ENCODE peak calls at places on chromosomes 5 and 9, in ten cellular contexts. U is spleen, O is fibroblast of villous mesenchyme, D is kidney, W is AG04450, M is fibroblast of pulmonary artery, E is cardiac fibroblast, T is progenitor cell of endocrine pancreas, K is fibroblast of lung, L is WTC11. G is an unnamed sample.

GRCh38 chr5:128216860-128217531 is 133.4 kb downstream of the SLC12A2 start:
- DNase-seq in U (no peak), O (no peak), D (no peak), W (no peak), M (peak; percentile 24), E (peak; percentile 64), T (no peak), K (peak; percentile 95), L (no peak), G (no peak)

GRCh38 chr5:167064199-167064811 is 1227.1 kb upstream of the WWC1 start:
- DNase-seq in U (no peak), O (no peak), D (no peak), W (no peak), M (no peak), E (no peak), T (no peak), K (no peak), L (no peak), G (no peak)

GRCh38 chr5:139384591-139385051 is 1.5 kb upstream of the SLC23A1 start:
- DNase-seq in U (peak; percentile 60), O (no peak), D (no peak), W (no peak), M (no peak), E (no peak), T (no peak), K (no peak), L (no peak), G (no peak)

GRCh38 chr9:126630458-126631237 is 16.9 kb downstream of the LMX1B start:
- DNase-seq in U (no peak), O (no peak), D (no peak), W (no peak), M (no peak), E (no peak), T (no peak), K (no peak), L (no peak), G (no peak)

GRCh38 chr5:74432240-74432639 is 208.3 kb downstream of the ENC1 start:
- DNase-seq in U (no peak), O (no peak), D (no peak), W (no peak), M (no peak), E (no peak), T (no peak), K (peak; percentile 18), L (no peak), G (no peak)

GRCh38 chr5:175325681-175326080 is 118.3 kb downstream of the DRD1 start:
- DNase-seq in U (no peak), O (no peak), D (no peak), W (peak; percentile 20), M (no peak), E (no peak), T (no peak), K (peak; percentile 67), L (no peak), G (no peak)

GRCh38 chr9:84642618-84643017 is 26.9 kb upstream of the NTRK2 start:
- DNase-seq in U (no peak), O (no peak), D (no peak), W (no peak), M (no peak), E (no peak), T (no peak), K (no peak), L (no peak), G (no peak)

GRCh38 chr9:129140397-129141065 is 29.3 kb downstream of the PTPA start:
- DNase-seq in U (peak; percentile 85), O (peak; percentile 67), D (no peak), W (no peak), M (peak; percentile 57), E (peak; percentile 70), T (peak; percentile 30), K (peak; percentile 58), L (peak; percentile 35), G (no peak)

GRCh38 chr9:114911167-114911821 is 19.1 kb downstream of the TNFSF8 start:
- DNase-seq in U (no peak), O (peak; percentile 58), D (no peak), W (no peak), M (peak; percentile 67), E (peak; percentile 61), T (no peak), K (peak; percentile 35), L (no peak), G (no peak)

GRCh38 chr5:17365756-17366155 is 132.3 kb upstream of the TAF11L2 start:
- DNase-seq in U (no peak), O (peak; percentile 90), D (no peak), W (peak; percentile 78), M (no peak), E (no peak), T (no peak), K (peak; percentile 77), L (no peak), G (no peak)

GRCh38 chr9:97594414-97594921 is 38.7 kb downstream of the TSTD2 start:
- DNase-seq in U (no peak), O (no peak), D (no peak), W (no peak), M (no peak), E (no peak), T (no peak), K (no peak), L (no peak), G (no peak)

GRCh38 chr9:121369595-121370265 is at the start of gene STOM:
- DNase-seq in U (no peak), O (peak; percentile 87), D (peak; percentile 95), W (peak; percentile 63), M (peak; percentile 92), E (peak; percentile 95), T (no peak), K (peak; percentile 74), L (no peak), G (peak; percentile 65)

GRCh38 chr9:114442022-114442421 is 54.2 kb upstream of the AKNA start:
- DNase-seq in U (no peak), O (no peak), D (no peak), W (no peak), M (no peak), E (no peak), T (no peak), K (no peak), L (no peak), G (no peak)

GRCh38 chr9:135990468-135991429 is 29.6 kb upstream of the UBAC1 start:
- DNase-seq in U (peak; percentile 86), O (peak; percentile 80), D (peak; percentile 89), W (peak; percentile 53), M (peak; percentile 77), E (peak; percentile 81), T (no peak), K (peak; percentile 55), L (peak; percentile 64), G (peak; percentile 78)

GRCh38 chr5:151773979-151774378 is 2.2 kb downstream of the G3BP1 start:
- DNase-seq in U (no peak), O (peak; percentile 8), D (no peak), W (no peak), M (no peak), E (peak; percentile 12), T (no peak), K (peak; percentile 20), L (no peak), G (no peak)

GRCh38 chr5:175317872-175318271 is 126.1 kb downstream of the DRD1 start:
- DNase-seq in U (no peak), O (no peak), D (no peak), W (no peak), M (no peak), E (no peak), T (no peak), K (no peak), L (no peak), G (no peak)

GRCh38 chr5:142654578-142655042 is 31.3 kb downstream of the FGF1 start:
- DNase-seq in U (no peak), O (no peak), D (no peak), W (no peak), M (no peak), E (no peak), T (no peak), K (no peak), L (no peak), G (no peak)
- TF ChIP-seq CTCF in U (no peak), O (no peak), D (no peak), W (peak; percentile 25), M (peak; percentile 4), E (peak; percentile 20), T (no peak), K (peak; percentile 12), L (no peak), G (no peak)

DNA sequence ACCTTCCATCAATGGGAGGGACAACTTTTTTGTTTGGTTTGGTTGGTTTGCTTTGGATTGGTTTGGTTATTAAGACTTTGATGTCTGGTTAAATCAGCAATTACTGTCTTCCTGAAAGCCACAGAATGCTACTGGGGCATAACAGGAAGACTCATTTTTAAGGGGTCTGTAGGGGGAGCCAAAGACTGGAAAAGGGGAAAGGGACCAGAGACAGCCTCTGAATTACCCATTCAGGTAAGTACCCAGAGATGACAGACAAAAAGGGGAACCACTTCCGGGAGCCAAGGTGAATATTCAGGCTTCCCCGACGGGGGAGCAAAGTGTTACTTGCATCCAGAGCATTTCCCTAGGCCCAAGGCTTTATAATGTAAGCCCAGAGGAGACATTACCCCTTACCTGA is 4.6 kb upstream of the FEM1C start:
- DNase-seq in U (no peak), O (no peak), D (no peak), W (no peak), M (peak; percentile 58), E (peak; percentile 38), T (no peak), K (no peak), L (peak; percentile 51), G (peak; percentile 47)
- TF ChIP-seq CTCF in U (no peak), O (peak; percentile 34), D (no peak), W (peak; percentile 46), M (peak; percentile 56), E (peak; percentile 40), T (peak; percentile 41), K (peak; percentile 44), L (peak; percentile 41), G (peak; percentile 61)

GRCh38 chr9:12391839-12392509 is 301.2 kb upstream of the TYRP1 start:
- DNase-seq in U (no peak), O (no peak), D (no peak), W (no peak), M (no peak), E (no peak), T (no peak), K (no peak), L (no peak), G (no peak)
- TF ChIP-seq CTCF in U (no peak), O (no peak), D (no peak), W (no peak), M (no peak), E (no peak), T (no peak), K (no peak), L (no peak), G (no peak)

DNA sequence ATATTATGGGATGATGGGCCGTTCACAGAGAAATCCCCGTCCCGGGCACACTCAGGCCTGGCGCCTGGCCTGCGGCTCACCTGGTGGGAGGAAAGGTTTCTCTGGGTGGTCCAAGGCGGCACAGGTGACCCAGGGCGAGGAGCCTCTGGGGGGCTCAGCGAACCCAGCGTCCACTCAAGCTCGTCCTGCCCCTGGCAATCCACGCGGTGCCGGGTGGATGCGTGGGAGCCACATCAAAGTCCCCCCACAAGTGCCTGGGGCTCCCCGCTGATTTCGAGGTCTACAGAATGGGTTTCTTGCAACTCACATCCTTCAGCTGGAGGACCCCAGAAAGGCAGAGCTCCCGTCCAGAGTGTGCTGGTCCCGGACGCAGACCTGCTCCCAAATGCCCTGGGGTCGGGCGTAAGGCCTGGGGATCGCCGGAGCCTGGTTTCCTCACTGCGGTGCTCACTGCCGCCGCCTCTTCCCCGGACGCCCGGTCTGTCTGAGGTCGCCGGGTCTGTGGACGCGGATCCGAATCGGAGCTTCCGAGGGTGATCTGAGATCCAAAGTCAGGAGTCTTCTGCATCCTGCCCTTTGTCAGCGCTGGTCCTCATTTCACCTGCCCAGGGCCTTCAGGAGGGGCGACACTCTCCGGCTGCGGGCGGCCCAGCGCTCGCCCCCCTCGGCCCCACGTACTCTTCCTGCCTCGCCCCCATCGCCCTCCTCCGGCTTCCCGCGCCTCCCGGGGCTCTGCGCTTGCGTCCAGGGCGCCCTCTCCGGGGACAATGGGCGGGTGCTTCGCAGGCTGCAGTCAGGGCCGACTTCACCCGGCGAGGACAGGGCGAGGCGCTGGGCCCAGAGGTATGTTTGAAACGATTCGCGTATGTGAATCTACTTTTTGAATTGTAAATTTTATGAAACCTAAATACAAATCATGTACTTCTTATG is 20.0 kb upstream of the RUFY1 start:
- DNase-seq in U (peak; percentile 95), O (peak; percentile 37), D (peak; percentile 92), W (no peak), M (peak; percentile 24), E (peak; percentile 42), T (peak; percentile 64), K (peak; percentile 27), L (peak; percentile 78), G (peak; percentile 88)
- TF ChIP-seq CTCF in U (peak; percentile 13), O (peak; percentile 33), D (no peak), W (peak; percentile 28), M (no peak), E (peak; percentile 20), T (peak; percentile 40), K (no peak), L (no peak), G (peak; percentile 42)

G was measured in GM13977.